ENCODE peak calls at places on chromosomes 7 and 10, in eight cellular contexts. O, Y, E, D, J, L, I and H are unnamed samples.

GRCh38 chr7:138784692-138785091 is 13.1 kb upstream of the TMEM213 start:
- DNase-seq in O (no peak), Y (no peak), E (no peak), D (no peak), J (no peak), L (no peak), I (no peak), H (peak; percentile 12)

GRCh38 chr10:131862548-131862947 is 38.3 kb upstream of the PPP2R2D start:
- DNase-seq in O (no peak), Y (no peak), E (no peak), D (no peak), J (no peak), L (no peak), I (no peak), H (no peak)

GRCh38 chr7:137519964-137520363 is 176.4 kb upstream of the PTN start:
- DNase-seq in O (peak; percentile 20), Y (no peak), E (no peak), D (peak; percentile 67), J (no peak), L (no peak), I (no peak), H (no peak)

GRCh38 chr10:98172495-98172894 is 38.0 kb downstream of the R3HCC1L start:
- DNase-seq in O (peak; percentile 19), Y (no peak), E (no peak), D (peak; percentile 43), J (no peak), L (no peak), I (no peak), H (no peak)

GRCh38 chr7:45160374-45160773 is 2.8 kb downstream of the RAMP3 start:
- DNase-seq in O (no peak), Y (no peak), E (no peak), D (no peak), J (no peak), L (no peak), I (no peak), H (no peak)

GRCh38 chr7:120218702-120219101 is 54.3 kb upstream of the KCND2 start:
- DNase-seq in O (peak; percentile 47), Y (no peak), E (no peak), D (no peak), J (no peak), L (no peak), I (no peak), H (no peak)

GRCh38 chr10:74320717-74321116 is 169.7 kb downstream of the ADK start:
- DNase-seq in O (no peak), Y (no peak), E (no peak), D (no peak), J (no peak), L (no peak), I (no peak), H (no peak)

GRCh38 chr7:152588350-152588749 is 87.6 kb downstream of the XRCC2 start:
- DNase-seq in O (peak; percentile 79), Y (no peak), E (peak; percentile 71), D (peak; percentile 90), J (no peak), L (no peak), I (no peak), H (peak; percentile 63)

GRCh38 chr10:11520892-11521291 is 90.6 kb downstream of the USP6NL start:
- DNase-seq in O (no peak), Y (no peak), E (no peak), D (no peak), J (no peak), L (no peak), I (no peak), H (no peak)

GRCh38 chr7:102471791-102472125 is 7.0 kb downstream of the POLR2J start:
- DNase-seq in O (no peak), Y (no peak), E (no peak), D (no peak), J (no peak), L (no peak), I (no peak), H (no peak)

GRCh38 chr7:73865738-73866445 is 4.9 kb downstream of the TMEM270 start:
- DNase-seq in O (peak; percentile 84), Y (peak; percentile 13), E (peak; percentile 53), D (peak; percentile 40), J (no peak), L (no peak), I (no peak), H (peak; percentile 56)

GRCh38 chr7:26200113-26200443 is 468 bp downstream of the HNRNPA2B1 start:
- DNase-seq in O (peak; percentile 88), Y (no peak), E (peak; percentile 76), D (no peak), J (peak; percentile 79), L (peak; percentile 74), I (peak; percentile 69), H (peak; percentile 55)

GRCh38 chr7:77403957-77404356 is 12.2 kb downstream of the GSAP start:
- DNase-seq in O (no peak), Y (no peak), E (no peak), D (no peak), J (no peak), L (no peak), I (no peak), H (no peak)

GRCh38 chr7:151725844-151726770 is 150.8 kb downstream of the PRKAG2 start:
- DNase-seq in O (no peak), Y (no peak), E (no peak), D (peak; percentile 40), J (no peak), L (no peak), I (no peak), H (peak; percentile 32)

GRCh38 chr7:134616611-134617010 is 30.0 kb upstream of the BPGM start:
- DNase-seq in O (no peak), Y (no peak), E (no peak), D (no peak), J (no peak), L (no peak), I (no peak), H (no peak)

GRCh38 chr7:129053938-129054437 is 923 bp downstream of the TNPO3 start:
- DNase-seq in O (peak; percentile 62), Y (no peak), E (no peak), D (peak; percentile 39), J (no peak), L (no peak), I (no peak), H (peak; percentile 11)

GRCh38 chr10:114367676-114368391 is 36.5 kb downstream of the AFAP1L2 start:
- DNase-seq in O (no peak), Y (no peak), E (peak; percentile 35), D (peak; percentile 87), J (no peak), L (no peak), I (no peak), H (no peak)

GRCh38 chr7:106717997-106718871 is 57.3 kb upstream of the CCDC71L start:
- DNase-seq in O (peak; percentile 99), Y (peak; percentile 64), E (peak; percentile 24), D (peak; percentile 99), J (peak; percentile 67), L (no peak), I (peak; percentile 29), H (peak; percentile 99)

GRCh38 chr7:155710035-155710434 is 65.6 kb downstream of the RBM33 start:
- DNase-seq in O (no peak), Y (no peak), E (no peak), D (no peak), J (no peak), L (no peak), I (no peak), H (no peak)

GRCh38 chr10:110636572-110636931 is 7.6 kb upstream of the RBM20 start:
- DNase-seq in O (no peak), Y (no peak), E (no peak), D (no peak), J (no peak), L (no peak), I (no peak), H (no peak)

GRCh38 chr10:16867556-16867955 is 50.3 kb upstream of the RSU1 start:
- DNase-seq in O (peak; percentile 73), Y (no peak), E (no peak), D (peak; percentile 94), J (no peak), L (no peak), I (no peak), H (peak; percentile 79)

GRCh38 chr10:30725661-30726060 is 96.1 kb upstream of the LYZL2 start:
- DNase-seq in O (no peak), Y (no peak), E (no peak), D (no peak), J (no peak), L (no peak), I (no peak), H (no peak)

GRCh38 chr7:66628361-66629221 is at the start of gene KCTD7:
- DNase-seq in O (peak; percentile 100), Y (peak; percentile 85), E (peak; percentile 98), D (peak; percentile 98), J (peak; percentile 97), L (peak; percentile 94), I (peak; percentile 95), H (peak; percentile 99)

GRCh38 chr7:30594055-30594539 is 581 bp upstream of the GARS1 start:
- DNase-seq in O (peak; percentile 63), Y (no peak), E (peak; percentile 77), D (peak; percentile 38), J (peak; percentile 57), L (no peak), I (peak; percentile 15), H (peak; percentile 4)

GRCh38 chr7:158322616-158323530 is 264.8 kb downstream of the PTPRN2 start:
- DNase-seq in O (no peak), Y (no peak), E (no peak), D (no peak), J (no peak), L (no peak), I (no peak), H (no peak)

GRCh38 chr10:104150206-104150605 is 28.2 kb downstream of the SFR1 start:
- DNase-seq in O (no peak), Y (no peak), E (no peak), D (peak; percentile 3), J (no peak), L (no peak), I (no peak), H (no peak)

GRCh38 chr7:114622189-114622588 is 207.6 kb downstream of the FOXP2 start:
- DNase-seq in O (no peak), Y (no peak), E (no peak), D (no peak), J (no peak), L (no peak), I (no peak), H (no peak)

GRCh38 chr7:116395125-116395791 is 104.3 kb upstream of the CAV2 start:
- DNase-seq in O (peak; percentile 94), Y (peak; percentile 72), E (no peak), D (peak; percentile 98), J (no peak), L (no peak), I (no peak), H (peak; percentile 88)

GRCh38 chr7:100824499-100825214 is 2.7 kb downstream of the EPHB4 start:
- DNase-seq in O (peak; percentile 20), Y (no peak), E (no peak), D (no peak), J (no peak), L (no peak), I (no peak), H (no peak)